ENCODE peak calls at places on chromosomes 2 and 18, in six cellular contexts. T is T-helper 17 cell, O is esophagus squamous epithelium, M is WERI-Rb-1, X is body of pancreas, U is colonic mucosa. K is an unnamed sample.
A peak's percentile ranks its signal among the peaks of the same experiment; 100 is the strongest.

GRCh38 chr2:120326048-120326447 is 19.9 kb upstream of the INHBB start:
- DNase-seq in M (no peak), U (no peak), O (no peak), T (no peak), X (no peak), K (no peak)

GRCh38 chr2:231940795-231941194 is 14.6 kb upstream of the NPPC start:
- DNase-seq in O (no peak), X (no peak), T (no peak), U (no peak), M (peak; percentile 30), K (no peak)

GRCh38 chr18:74412106-74412880 is 44.8 kb downstream of the DIPK1C start:
- DNase-seq in X (no peak), U (no peak), T (no peak), M (no peak), O (no peak), K (no peak)

GRCh38 chr2:102112692-102113665 is 29.6 kb upstream of the IL1R1 start:
- DNase-seq in T (no peak), O (no peak), X (no peak), U (no peak), M (no peak), K (no peak)

GRCh38 chr2:96140941-96141623 is 2.8 kb upstream of the ASTL start:
- DNase-seq in T (no peak), U (no peak), O (no peak), X (no peak), M (peak; percentile 8), K (no peak)

GRCh38 chr2:211455225-211455841 is 898.9 kb downstream of the CPS1 start:
- DNase-seq in M (peak; percentile 39), X (peak; percentile 45), O (no peak), T (no peak), U (peak; percentile 20), K (no peak)

GRCh38 chr2:73103018-73103542 is 9.7 kb downstream of the RAB11FIP5 start:
- DNase-seq in U (peak; percentile 36), T (no peak), X (no peak), O (no peak), M (peak; percentile 53), K (no peak)

GRCh38 chr2:18454692-18455255 is 105.7 kb downstream of the RDH14 start:
- DNase-seq in T (no peak), M (no peak), O (no peak), X (no peak), U (no peak), K (no peak)

GRCh38 chr18:23281626-23282436 is 146.5 kb downstream of the CABLES1 start:
- DNase-seq in O (no peak), M (peak; percentile 33), T (no peak), X (no peak), U (peak; percentile 39), K (no peak)

GRCh38 chr2:165083326-165083725 is 120.5 kb downstream of the SCN3A start:
- DNase-seq in U (no peak), M (no peak), T (no peak), O (no peak), X (no peak), K (no peak)

GRCh38 chr2:144198116-144198515 is 321.8 kb downstream of the ZEB2 start:
- DNase-seq in T (no peak), U (no peak), X (no peak), M (no peak), O (no peak), K (no peak)

GRCh38 chr2:191866195-191866594 is 19.3 kb upstream of the CAVIN2 start:
- DNase-seq in U (no peak), X (no peak), T (no peak), M (no peak), O (no peak), K (no peak)

GRCh38 chr2:26591619-26592505 is 49.3 kb downstream of the CIB4 start:
- DNase-seq in T (no peak), U (no peak), M (peak; percentile 5), X (no peak), O (no peak), K (peak; percentile 9)

GRCh38 chr2:23401427-23402204 is 16.6 kb downstream of the KLHL29 start:
- DNase-seq in X (no peak), O (no peak), U (no peak), M (no peak), T (no peak), K (no peak)

GRCh38 chr18:46071894-46072867 is at the start of gene PSTPIP2:
- DNase-seq in U (peak; percentile 68), O (no peak), X (peak; percentile 83), T (peak; percentile 46), M (peak; percentile 79), K (peak; percentile 87)

GRCh38 chr2:212811036-212811805 is 272.6 kb upstream of the ERBB4 start:
- DNase-seq in M (no peak), X (no peak), U (no peak), T (no peak), O (no peak), K (no peak)

GRCh38 chr18:6431659-6432318 is 17.1 kb upstream of the L3MBTL4 start:
- DNase-seq in O (no peak), X (no peak), U (no peak), M (no peak), T (no peak), K (no peak)
- H3K9me3 ChIP-seq in O (no peaks in the 10 kb centered on the region), X (no peaks in the 10 kb centered on the region), U (no peaks in the 10 kb centered on the region), M (no peaks in the 10 kb centered on the region), T (no peaks in the 10 kb centered on the region), K (no peaks in the 10 kb centered on the region)

GRCh38 chr2:16206191-16206944 is 266.0 kb downstream of the MYCN start:
- DNase-seq in O (no peak), T (no peak), M (no peak), U (no peak), X (no peak), K (no peak)

GRCh38 chr2:16208241-16208797 is 268.0 kb downstream of the MYCN start:
- DNase-seq in X (no peak), T (no peak), O (no peak), M (no peak), U (no peak), K (no peak)

GRCh38 chr2:16208921-16209320 is 268.6 kb downstream of the MYCN start:
- DNase-seq in U (no peak), M (no peak), T (no peak), O (no peak), X (no peak), K (no peak)

GRCh38 chr2:16207151-16207550 is 266.8 kb downstream of the MYCN start:
- DNase-seq in T (no peak), X (no peak), U (no peak), O (no peak), M (no peak), K (no peak)

GRCh38 chr2:16207611-16208010 is 267.3 kb downstream of the MYCN start:
- DNase-seq in O (no peak), T (no peak), M (no peak), U (no peak), X (no peak), K (no peak)
- H3K9me3 ChIP-seq in O (no peaks in the 10 kb centered on the region), T (no peaks in the 10 kb centered on the region), M (peaks cover 10% of the 10 kb centered on the region), U (no peaks in the 10 kb centered on the region), X (no peaks in the 10 kb centered on the region), K (no peaks in the 10 kb centered on the region)

DNA sequence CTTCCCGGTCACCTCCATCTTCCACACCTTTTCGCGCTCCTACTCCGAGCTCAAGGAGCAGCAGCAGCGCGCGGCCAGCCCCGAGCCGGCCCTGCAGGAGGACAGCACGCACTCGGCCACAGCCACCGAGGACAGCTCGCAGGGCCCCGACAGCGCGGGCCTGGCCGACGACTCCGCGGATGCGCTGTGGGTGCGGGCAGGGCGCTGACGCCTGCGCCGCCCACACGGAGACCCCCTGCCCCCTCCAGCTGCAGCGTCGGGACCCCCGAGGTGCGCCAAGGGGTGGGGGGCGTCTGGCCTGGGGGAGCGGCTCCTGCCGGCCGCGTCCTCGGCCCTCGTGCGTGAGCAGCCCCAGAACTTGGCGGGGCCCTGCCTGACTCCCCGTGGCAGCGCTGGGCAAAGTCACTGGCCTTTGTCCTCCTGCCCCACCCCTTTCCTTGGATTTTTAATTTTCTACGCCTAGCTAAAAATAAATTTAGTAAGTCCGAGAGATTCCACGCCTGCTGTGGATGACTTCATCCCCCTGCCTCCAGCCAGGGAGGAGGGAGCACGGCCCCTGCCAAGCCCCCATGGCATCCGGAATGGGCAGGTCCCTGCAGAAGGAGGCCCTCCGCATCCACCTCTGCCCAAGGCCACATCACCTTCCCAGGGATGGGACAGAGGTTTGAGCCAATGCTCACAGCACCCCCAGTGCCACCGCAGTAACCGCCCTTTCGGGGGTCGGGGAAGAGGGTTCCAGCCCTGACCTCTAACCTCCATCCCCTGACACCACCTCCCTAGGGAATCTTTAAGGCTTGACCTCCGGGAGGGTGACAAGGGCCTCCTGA is 51.6 kb downstream of the SLC66A2 start:
- DNase-seq in T (no peak), M (no peak), X (peak; percentile 4), U (no peak), O (no peak), K (peak; percentile 51)
- H3K9me3 ChIP-seq in T (peaks cover 10% of the 10 kb centered on the region), M (peaks cover 82% of the 10 kb centered on the region), X (no peaks in the 10 kb centered on the region), U (no peaks in the 10 kb centered on the region), O (peaks cover 45% of the 10 kb centered on the region), K (peaks cover 11% of the 10 kb centered on the region)

GRCh38 chr2:195758846-195759245 is 101.8 kb downstream of the SLC39A10 start:
- DNase-seq in U (no peak), O (no peak), T (no peak), X (no peak), M (no peak), K (no peak)

GRCh38 chr2:195763866-195764265 is 106.8 kb downstream of the SLC39A10 start:
- DNase-seq in T (no peak), X (no peak), M (no peak), U (no peak), O (no peak), K (no peak)

GRCh38 chr2:195756218-195756941 is 99.4 kb downstream of the SLC39A10 start:
- DNase-seq in O (no peak), U (no peak), M (no peak), X (no peak), T (no peak), K (no peak)

GRCh38 chr2:195759877-195760276 is 102.9 kb downstream of the SLC39A10 start:
- DNase-seq in M (no peak), T (no peak), O (no peak), U (no peak), X (no peak), K (no peak)
- H3K9me3 ChIP-seq in M (no peaks in the 10 kb centered on the region), T (peaks cover 3% of the 10 kb centered on the region), O (no peaks in the 10 kb centered on the region), U (no peaks in the 10 kb centered on the region), X (no peaks in the 10 kb centered on the region), K (no peaks in the 10 kb centered on the region)

GRCh38 chr18:55384115-55384514 is 203.9 kb downstream of the TCF4 start:
- DNase-seq in O (no peak), M (no peak), U (no peak), X (no peak), T (no peak), K (no peak)
- H3K9me3 ChIP-seq in O (no peaks in the 10 kb centered on the region), M (no peaks in the 10 kb centered on the region), U (no peaks in the 10 kb centered on the region), X (no peaks in the 10 kb centered on the region), T (no peaks in the 10 kb centered on the region), K (no peaks in the 10 kb centered on the region)

GRCh38 chr2:63562751-63563150 is 25.5 kb downstream of the WDPCP start:
- DNase-seq in U (no peak), X (no peak), O (no peak), M (no peak), T (no peak), K (no peak)
- H3K9me3 ChIP-seq in U (no peaks in the 10 kb centered on the region), X (no peaks in the 10 kb centered on the region), O (peaks cover 3% of the 10 kb centered on the region), M (peaks cover 6% of the 10 kb centered on the region), T (no peaks in the 10 kb centered on the region), K (no peaks in the 10 kb centered on the region)

DNA sequence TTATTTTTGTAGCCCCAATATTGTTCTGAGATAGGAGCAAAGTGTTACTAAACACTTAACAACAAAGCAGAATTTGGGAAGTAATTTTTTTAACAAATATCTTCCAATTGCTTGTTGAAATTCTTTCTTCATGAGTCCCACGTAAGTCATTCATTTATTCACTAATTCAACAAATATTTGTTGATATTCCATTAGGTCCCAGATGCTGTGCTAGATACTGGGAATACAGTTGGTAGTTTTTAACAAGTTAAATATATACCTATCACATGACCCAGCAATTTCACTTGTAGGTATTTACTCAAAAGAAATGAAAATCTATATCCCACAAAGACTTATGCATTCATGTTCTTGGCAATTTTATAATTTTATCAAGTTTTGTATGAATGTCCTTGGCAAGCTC is 7.0 kb upstream of the BBS5 start:
- DNase-seq in T (no peak), U (no peak), X (no peak), O (no peak), M (no peak), K (no peak)
- H3K9me3 ChIP-seq in T (no peaks in the 10 kb centered on the region), U (no peaks in the 10 kb centered on the region), X (no peaks in the 10 kb centered on the region), O (no peaks in the 10 kb centered on the region), M (no peaks in the 10 kb centered on the region), K (no peaks in the 10 kb centered on the region)